ENCODE peak calls at places on chromosomes 5 and 9, in four cellular contexts. Z, J, M and G are unnamed samples. For H3K36me3, the result is how much of the 10 kb centered on the place peaks cover.

GRCh38 chr5:101163088-101163487 is 260.0 kb upstream of the ST8SIA4 start:
- DNase-seq in Z (no peak), J (no peak), M (no peak), G (no peak)

GRCh38 chr5:179801304-179802206 is 5.1 kb downstream of the MGAT4B start:
- DNase-seq in Z (peak), J (peak), M (peak), G (peak)

GRCh38 chr5:141992349-141992963 is 20.4 kb downstream of the GNPDA1 start:
- DNase-seq in Z (no peak), J (peak), M (peak), G (peak)

GRCh38 chr5:155753943-155754581 is 572.9 kb upstream of the SGCD start:
- DNase-seq in Z (no peak), J (no peak), M (no peak), G (no peak)

GRCh38 chr5:141487131-141487530 is 1.8 kb upstream of the PCDHGC5 start:
- DNase-seq in Z (no peak), J (no peak), M (no peak), G (no peak)

GRCh38 chr5:174951151-174951780 is 226.9 kb downstream of the MSX2 start:
- DNase-seq in Z (no peak), J (no peak), M (no peak), G (no peak)

GRCh38 chr5:175353876-175354275 is 90.1 kb downstream of the DRD1 start:
- DNase-seq in Z (no peak), J (no peak), M (no peak), G (no peak)

GRCh38 chr5:80082731-80083114 is 47.6 kb downstream of the THBS4 start:
- DNase-seq in Z (peak), J (peak), M (peak), G (peak)

GRCh38 chr9:4831119-4831518 is 38.4 kb downstream of the RCL1 start:
- DNase-seq in Z (no peak), J (no peak), M (no peak), G (no peak)

GRCh38 chr5:73818357-73818756 is 192.4 kb downstream of the ARHGEF28 start:
- DNase-seq in Z (no peak), J (no peak), M (no peak), G (no peak)

GRCh38 chr5:171907731-171908343 is 98.6 kb downstream of the FBXW11 start:
- DNase-seq in Z (no peak), J (no peak), M (no peak), G (no peak)

GRCh38 chr5:157877821-157878220 is 18.9 kb upstream of the CLINT1 start:
- DNase-seq in Z (no peak), J (no peak), M (no peak), G (no peak)

GRCh38 chr9:12441509-12441908 is 251.7 kb upstream of the TYRP1 start:
- DNase-seq in Z (no peak), J (no peak), M (no peak), G (no peak)

GRCh38 chr5:146620663-146621051 is 104.7 kb upstream of the GPR151 start:
- DNase-seq in Z (no peak), J (no peak), M (no peak), G (no peak)

GRCh38 chr5:134209477-134210240 is 16.2 kb downstream of the PPP2CA start:
- DNase-seq in Z (no peak), J (no peak), M (no peak), G (no peak)

GRCh38 chr5:145548097-145548496 is 287.0 kb downstream of the PRELID2 start:
- DNase-seq in Z (no peak), J (no peak), M (no peak), G (no peak)

GRCh38 chr5:179668404-179668803 is 12.4 kb downstream of the CBY3 start:
- DNase-seq in Z (no peak), J (no peak), M (no peak), G (no peak)

GRCh38 chr5:114176356-114176755 is 185.5 kb upstream of the KCNN2 start:
- DNase-seq in Z (no peak), J (no peak), M (no peak), G (no peak)

GRCh38 chr5:141434006-141434405 is 3.7 kb downstream of the PCDHGA12 start:
- DNase-seq in Z (no peak), J (no peak), M (no peak), G (no peak)

GRCh38 chr5:77138981-77139380 is 51.9 kb upstream of the ZBED3 start:
- DNase-seq in Z (no peak), J (no peak), M (no peak), G (no peak)

GRCh38 chr9:105503873-105504272 is 54.1 kb upstream of the FKTN start:
- DNase-seq in Z (no peak), J (no peak), M (no peak), G (no peak)

GRCh38 chr9:14136646-14137370 is 177.1 kb downstream of the NFIB start:
- DNase-seq in Z (no peak), J (no peak), M (no peak), G (no peak)

GRCh38 chr5:72925336-72926010 is 30.4 kb upstream of the FCHO2 start:
- DNase-seq in Z (no peak), J (no peak), M (no peak), G (no peak)

GRCh38 chr5:68839019-68839552 is 254.7 kb upstream of the SLC30A5 start:
- DNase-seq in Z (no peak), J (no peak), M (no peak), G (peak)

GRCh38 chr5:149172261-149172660 is 31.0 kb downstream of the ABLIM3 start:
- DNase-seq in Z (no peak), J (no peak), M (no peak), G (no peak)

GRCh38 chr9:121735065-121735791 is 83.8 kb downstream of the DAB2IP start:
- DNase-seq in Z (no peak), J (no peak), M (no peak), G (no peak)

GRCh38 chr9:7879551-7880245 is 80.1 kb upstream of the DMAC1 start:
- DNase-seq in Z (no peak), J (no peak), M (no peak), G (no peak)

GRCh38 chr9:110050925-110051355 is 157.0 kb downstream of the C9orf152 start:
- DNase-seq in Z (no peak), J (no peak), M (no peak), G (no peak)

GRCh38 chr9:117073071-117073470 is 341.8 kb downstream of the ASTN2 start:
- DNase-seq in Z (no peak), J (no peak), M (no peak), G (no peak)

GRCh38 chr9:82332018-82332773 is 343.6 kb downstream of the SPATA31D1 start:
- DNase-seq in Z (no peak), J (no peak), M (no peak), G (no peak)

GRCh38 chr9:89690334-89690912 is 85.6 kb downstream of the GADD45G start:
- DNase-seq in Z (no peak), J (no peak), M (no peak), G (no peak)

DNA sequence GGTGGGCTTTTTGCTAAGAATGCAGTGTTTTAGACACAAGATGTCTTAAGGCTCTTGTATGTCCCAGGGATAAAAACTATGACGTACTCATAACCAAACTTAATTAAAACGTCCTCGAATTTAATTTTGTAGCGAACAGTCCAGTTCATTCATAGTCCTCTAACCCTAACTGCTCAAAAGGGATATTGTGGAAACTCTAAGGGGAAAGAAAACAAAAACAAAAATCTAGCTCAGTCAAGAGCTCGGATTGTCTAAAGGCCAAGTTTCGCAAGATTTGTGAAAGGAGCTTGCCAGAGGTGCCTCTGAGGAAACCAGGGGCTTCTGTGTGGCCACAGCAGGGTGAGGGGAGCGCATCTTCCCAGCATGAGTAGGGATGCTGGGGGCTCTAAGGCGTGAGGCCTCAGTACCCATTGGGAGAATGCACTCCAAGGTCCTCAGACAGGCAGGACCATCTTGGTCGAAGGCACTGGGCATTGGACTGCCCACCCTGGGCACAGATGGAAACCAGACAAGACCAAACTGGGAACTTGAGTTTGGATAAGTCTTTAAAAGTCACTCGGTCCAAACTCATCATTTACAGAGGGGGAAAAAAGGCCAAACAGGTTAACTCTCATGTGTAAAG is 71.8 kb downstream of the PRRT1B start:
- DNase-seq in Z (no peak), J (no peak), M (no peak), G (peak)
- H3K36me3 ChIP-seq in Z (half or more), J (under half), M (half or more), G (half or more)

DNA sequence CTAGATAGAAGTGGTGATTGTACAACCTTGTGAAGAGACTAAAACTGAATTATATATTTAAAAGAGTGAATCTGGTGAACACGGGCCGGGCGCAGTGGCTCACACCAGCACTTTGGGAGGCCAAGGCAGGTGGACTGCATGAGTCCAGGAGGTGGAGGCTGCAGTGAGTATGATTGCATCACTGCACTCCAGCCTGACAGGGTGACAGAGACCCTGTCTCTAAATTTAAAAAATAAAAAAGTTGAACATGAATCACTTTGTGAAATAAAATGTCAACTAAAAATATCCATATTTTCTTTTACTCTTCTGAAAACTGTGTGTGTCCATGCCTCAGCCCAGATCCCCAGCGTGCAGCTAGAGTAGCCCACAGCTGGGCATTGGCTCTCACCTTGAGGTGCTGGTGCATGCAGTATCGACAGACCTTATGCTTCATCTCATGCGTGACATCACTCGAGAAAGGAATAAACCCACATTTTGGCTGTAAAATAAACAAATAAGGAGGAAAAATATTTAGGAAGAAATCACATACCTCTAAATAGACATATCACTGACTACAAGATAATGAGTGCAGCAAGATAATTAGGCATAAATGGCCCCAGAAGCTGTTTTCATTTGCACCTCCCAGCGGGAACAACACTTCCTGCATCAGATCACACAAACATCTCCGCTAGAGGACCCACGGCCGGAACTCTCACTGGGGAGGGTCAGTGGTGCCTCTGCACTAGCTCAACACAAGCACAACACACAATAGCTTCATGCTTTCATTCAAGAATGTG is 22.1 kb downstream of the IPPK start:
- DNase-seq in Z (peak), J (no peak), M (no peak), G (no peak)
- H3K36me3 ChIP-seq in Z (half or more), J (under half), M (half or more), G (under half)

GRCh38 chr9:35712762-35713400 is 19.1 kb downstream of the TLN1 start:
- DNase-seq in Z (no peak), J (no peak), M (no peak), G (no peak)

GRCh38 chr9:35714123-35714522 is 17.9 kb downstream of the TLN1 start:
- DNase-seq in Z (no peak), J (no peak), M (no peak), G (no peak)

GRCh38 chr9:35710818-35711500 is 21.0 kb downstream of the TLN1 start:
- DNase-seq in Z (no peak), J (no peak), M (no peak), G (no peak)

GRCh38 chr9:35713578-35713977 is 18.4 kb downstream of the TLN1 start:
- DNase-seq in Z (no peak), J (no peak), M (no peak), G (no peak)

GRCh38 chr9:35711501-35712428 is 20.2 kb downstream of the TLN1 start:
- DNase-seq in Z (no peak), J (no peak), M (no peak), G (no peak)
- H3K36me3 ChIP-seq in Z (half or more), J (under half), M (half or more), G (under half)

DNA sequence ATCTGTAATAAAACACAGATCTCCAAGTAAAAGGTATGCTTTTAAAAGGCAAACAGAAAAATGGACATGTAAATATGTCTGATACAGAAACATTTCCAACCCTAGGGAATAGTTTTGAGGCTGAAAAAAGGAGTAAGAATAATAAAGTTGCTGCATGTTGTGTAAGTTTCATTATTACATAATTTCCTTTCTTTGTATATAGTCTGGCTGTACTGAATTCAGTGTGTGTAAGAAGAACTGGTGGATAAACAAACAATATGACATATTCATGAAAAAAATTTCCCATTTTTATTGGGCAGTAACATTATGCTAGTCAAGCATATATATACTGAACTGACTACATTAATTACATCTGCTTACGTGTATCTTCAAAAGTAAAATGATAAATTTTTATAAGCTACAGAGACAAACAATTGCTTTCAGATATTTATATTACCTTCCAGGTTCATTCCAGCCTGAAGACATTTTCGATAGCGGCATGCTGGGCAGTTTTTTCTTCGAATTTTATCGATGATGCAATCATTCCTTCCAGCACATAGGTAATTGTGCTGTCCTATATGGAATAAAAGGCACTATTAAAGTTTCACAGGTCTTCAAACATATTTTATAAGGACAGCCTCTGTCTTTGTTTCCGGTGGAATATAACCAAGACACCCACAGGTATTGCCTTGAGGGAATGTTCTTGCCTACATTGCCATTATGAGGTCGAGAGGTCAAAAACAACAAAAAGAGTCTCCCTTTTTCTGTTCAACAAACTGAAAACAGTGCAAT is 93.6 kb downstream of the NR3C1 start:
- DNase-seq in Z (no peak), J (no peak), M (no peak), G (no peak)
- H3K36me3 ChIP-seq in Z (half or more), J (under half), M (half or more), G (half or more)

DNA sequence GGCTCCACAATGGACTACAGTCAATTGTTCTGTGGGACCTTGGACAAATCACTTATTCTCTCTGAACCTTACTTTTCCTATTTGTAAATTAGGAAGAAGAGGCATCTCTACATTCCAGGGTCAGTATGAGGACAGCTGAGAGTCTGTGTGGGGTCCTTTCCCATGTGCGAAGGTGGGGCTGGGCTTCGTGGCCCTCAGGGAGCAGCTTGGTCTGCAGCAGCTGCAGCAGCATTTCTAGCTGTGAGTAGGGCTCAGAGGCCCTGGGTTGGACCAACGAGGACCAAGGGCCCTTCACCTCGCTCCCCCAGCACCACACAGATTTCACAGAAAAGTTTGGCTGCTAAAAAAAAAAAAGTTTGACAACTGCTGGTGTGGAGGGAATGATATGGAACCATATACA is 9.4 kb upstream of the DDX41 start:
- DNase-seq in Z (no peak), J (no peak), M (no peak), G (no peak)
- H3K36me3 ChIP-seq in Z (half or more), J (under half), M (half or more), G (half or more)

GRCh38 chr9:127445851-127446719 is 5.1 kb downstream of the RPL12 start:
- DNase-seq in Z (no peak), J (peak), M (no peak), G (no peak)

GRCh38 chr9:127447416-127448111 is 3.6 kb downstream of the RPL12 start:
- DNase-seq in Z (no peak), J (peak), M (no peak), G (no peak)

GRCh38 chr9:127446720-127447415 is 4.3 kb downstream of the RPL12 start:
- DNase-seq in Z (no peak), J (peak), M (no peak), G (no peak)

GRCh38 chr9:127444283-127444920 is 6.8 kb downstream of the RPL12 start:
- DNase-seq in Z (no peak), J (peak), M (no peak), G (no peak)

GRCh38 chr9:127444921-127445850 is 6.0 kb downstream of the RPL12 start:
- DNase-seq in Z (no peak), J (peak), M (no peak), G (no peak)
- H3K36me3 ChIP-seq in Z (half or more), J (under half), M (half or more), G (under half)

GRCh38 chr5:132211787-132212186 is 15.9 kb downstream of the P4HA2 start:
- DNase-seq in Z (no peak), J (no peak), M (no peak), G (no peak)

GRCh38 chr5:132213666-132214065 is 14.0 kb downstream of the P4HA2 start:
- DNase-seq in Z (no peak), J (no peak), M (no peak), G (no peak)

GRCh38 chr5:132210944-132211343 is 16.7 kb downstream of the P4HA2 start:
- DNase-seq in Z (no peak), J (no peak), M (no peak), G (no peak)

GRCh38 chr5:132215329-132215728 is 12.3 kb downstream of the P4HA2 start:
- DNase-seq in Z (peak), J (peak), M (peak), G (peak)

GRCh38 chr5:132214491-132214890 is 13.2 kb downstream of the P4HA2 start:
- DNase-seq in Z (no peak), J (no peak), M (no peak), G (no peak)
- H3K36me3 ChIP-seq in Z (half or more), J (under half), M (half or more), G (half or more)